ENCODE peak calls at places on chromosomes 1 and 21, in seven cellular contexts. U is tibial artery, K is mesendoderm, H is HFF-Myc, I is amniotic stem cell, D is activated T-helper 1 cell treated with Interleukin-2 at 50 U/mL for 16 hours, J is SHP77. Z is an unnamed sample.

GRCh38 chr1:9576903-9577302 is 11.8 kb upstream of the TMEM201 start:
- DNase-seq in H (no peak), U (no peak), D (no peak), J (no peak), K (no peak), I (no peak), Z (no peak)

GRCh38 chr1:93680121-93681094 is 1.2 kb downstream of the BCAR3 start:
- DNase-seq in K (peak; percentile 96), J (peak; percentile 57), D (no peak), H (peak; percentile 68), U (peak; percentile 90), I (peak; percentile 85), Z (peak; percentile 86)

GRCh38 chr1:60825593-60825992 is 256.8 kb upstream of the NFIA start:
- DNase-seq in U (no peak), K (peak; percentile 27), I (no peak), J (no peak), D (no peak), H (no peak), Z (no peak)

GRCh38 chr21:33947451-33948095 is 32.0 kb upstream of the ATP5PO start:
- DNase-seq in U (peak; percentile 89), H (peak; percentile 96), J (peak; percentile 72), I (peak; percentile 96), D (peak; percentile 76), K (peak; percentile 99), Z (peak; percentile 73)

GRCh38 chr1:4076346-4076745 is 176.3 kb upstream of the C1orf174 start:
- DNase-seq in K (no peak), D (no peak), H (no peak), I (no peak), U (peak; percentile 45), J (no peak), Z (no peak)

GRCh38 chr21:34813266-34813886 is 144.6 kb downstream of the CLIC6 start:
- DNase-seq in K (no peak), U (no peak), J (no peak), H (no peak), D (no peak), I (no peak), Z (no peak)

GRCh38 chr1:117671781-117672501 is 66.1 kb downstream of the TENT5C start:
- DNase-seq in J (no peak), I (no peak), H (no peak), K (peak; percentile 56), U (peak; percentile 75), D (no peak), Z (no peak)

GRCh38 chr1:86200901-86201300 is 44.3 kb upstream of the COL24A1 start:
- DNase-seq in J (no peak), H (no peak), K (no peak), D (no peak), U (no peak), I (no peak), Z (no peak)

GRCh38 chr1:39173995-39174380 is 30.5 kb upstream of the MACF1 start:
- DNase-seq in H (no peak), D (no peak), U (no peak), K (no peak), J (no peak), I (no peak), Z (no peak)

GRCh38 chr1:153447498-153448170 is 12.8 kb downstream of the S100A7 start:
- DNase-seq in D (no peak), U (no peak), I (no peak), J (no peak), H (peak; percentile 66), K (no peak), Z (no peak)

GRCh38 chr1:32068891-32069590 is 3.7 kb upstream of the TMEM39B start:
- DNase-seq in K (peak; percentile 50), D (no peak), J (no peak), I (no peak), H (no peak), U (no peak), Z (no peak)

GRCh38 chr1:85330206-85330605 is 53.8 kb upstream of the BCL10 start:
- DNase-seq in K (peak; percentile 86), U (no peak), D (no peak), J (no peak), H (peak; percentile 84), I (no peak), Z (no peak)

GRCh38 chr1:91809267-91809666 is 76.7 kb downstream of the TGFBR3 start:
- DNase-seq in H (no peak), U (no peak), I (no peak), K (no peak), J (no peak), D (no peak), Z (no peak)

GRCh38 chr1:162670928-162671663 is 38.8 kb downstream of the DDR2 start:
- DNase-seq in J (no peak), H (no peak), U (no peak), I (peak; percentile 19), K (no peak), D (no peak), Z (no peak)

GRCh38 chr1:101288491-101288944 is 51.7 kb downstream of the S1PR1 start:
- DNase-seq in H (peak; percentile 85), I (peak; percentile 83), K (peak; percentile 61), J (peak; percentile 46), D (peak; percentile 41), U (peak; percentile 69), Z (peak; percentile 58)

GRCh38 chr1:83531910-83532309 is 467.0 kb downstream of the TTLL7 start:
- DNase-seq in U (no peak), K (no peak), H (no peak), J (no peak), I (no peak), D (no peak), Z (no peak)

GRCh38 chr1:38235705-38236104 is 189.1 kb upstream of the POU3F1 start:
- DNase-seq in I (peak; percentile 47), U (no peak), K (no peak), D (no peak), J (no peak), H (peak; percentile 7), Z (no peak)

GRCh38 chr1:96487404-96487803 is 234.2 kb upstream of the PTBP2 start:
- DNase-seq in U (no peak), D (no peak), K (no peak), J (no peak), H (no peak), I (no peak), Z (no peak)

GRCh38 chr1:153375511-153375910 is at the start of gene S100A12:
- DNase-seq in K (no peak), J (no peak), H (peak; percentile 17), D (no peak), I (no peak), U (peak; percentile 15), Z (no peak)

GRCh38 chr1:178057863-178058576 is 35.9 kb upstream of the RASAL2 start:
- DNase-seq in I (no peak), D (no peak), U (no peak), H (no peak), K (peak; percentile 66), J (no peak), Z (no peak)

GRCh38 chr1:15026114-15026483 is 127.4 kb upstream of the TMEM51 start:
- DNase-seq in D (no peak), K (no peak), U (no peak), I (no peak), J (no peak), H (no peak), Z (no peak)

GRCh38 chr1:10737268-10737624 is 59.2 kb downstream of the CASZ1 start:
- DNase-seq in J (peak; percentile 14), H (no peak), D (no peak), I (no peak), U (no peak), K (no peak), Z (no peak)

GRCh38 chr1:244231572-244232315 is 180.7 kb downstream of the ZBTB18 start:
- DNase-seq in I (no peak), U (no peak), K (no peak), H (no peak), D (no peak), J (peak; percentile 91), Z (no peak)

GRCh38 chr1:8660455-8660854 is 157.0 kb downstream of the RERE start:
- DNase-seq in D (no peak), J (peak; percentile 15), I (peak; percentile 81), U (peak; percentile 76), K (no peak), H (peak; percentile 67), Z (no peak)

GRCh38 chr1:78493456-78493855 is 2.7 kb downstream of the PTGFR start:
- DNase-seq in U (no peak), I (no peak), D (no peak), H (no peak), J (no peak), K (no peak), Z (no peak)

GRCh38 chr1:210586785-210587184 is 258.1 kb downstream of the HHAT start:
- DNase-seq in I (no peak), H (no peak), J (no peak), D (no peak), K (no peak), U (no peak), Z (no peak)

GRCh38 chr1:61604684-61605083 is 120.3 kb downstream of the TM2D1 start:
- DNase-seq in U (no peak), J (no peak), D (no peak), I (no peak), K (no peak), H (no peak), Z (no peak)

GRCh38 chr1:228095938-228096337 is 7.2 kb downstream of the C1orf35 start:
- DNase-seq in K (no peak), H (no peak), J (no peak), I (no peak), D (no peak), U (peak; percentile 56), Z (no peak)

GRCh38 chr1:17516303-17517214 is 22.9 kb upstream of the ARHGEF10L start:
- DNase-seq in K (peak; percentile 47), H (no peak), J (no peak), U (no peak), D (no peak), I (no peak), Z (no peak)

GRCh38 chr1:181396171-181396670 is 87.1 kb upstream of the CACNA1E start:
- DNase-seq in K (no peak), H (no peak), D (peak; percentile 28), I (no peak), J (no peak), U (no peak), Z (no peak)

GRCh38 chr1:45557422-45557944 is 6.9 kb downstream of the AKR1A1 start:
- DNase-seq in I (no peak), K (no peak), H (no peak), D (no peak), J (no peak), U (no peak), Z (no peak)

GRCh38 chr21:39529026-39529425 is 77.3 kb downstream of the SH3BGR start:
- DNase-seq in I (no peak), K (peak; percentile 26), D (no peak), J (no peak), H (no peak), U (no peak), Z (no peak)

GRCh38 chr1:7247683-7248401 is 462.6 kb downstream of the CAMTA1 start:
- DNase-seq in H (no peak), U (no peak), I (no peak), K (no peak), J (no peak), D (no peak), Z (no peak)

GRCh38 chr1:219492676-219493075 is 120.2 kb downstream of the ZC3H11B start:
- DNase-seq in I (no peak), H (no peak), K (no peak), D (no peak), J (no peak), U (no peak), Z (no peak)

GRCh38 chr1:78606274-78606673 is 14.0 kb upstream of the IFI44L start:
- DNase-seq in K (no peak), D (no peak), I (no peak), H (no peak), U (no peak), J (no peak), Z (no peak)

GRCh38 chr21:41068411-41069304 is 99.3 kb upstream of the BACE2 start:
- DNase-seq in J (peak; percentile 89), K (peak; percentile 88), U (peak; percentile 78), I (peak; percentile 65), D (peak; percentile 25), H (peak; percentile 6), Z (peak; percentile 80)

GRCh38 chr1:170660281-170660713 is 3.6 kb upstream of the PRRX1 start:
- DNase-seq in H (no peak), J (no peak), D (no peak), K (peak; percentile 58), I (no peak), U (no peak), Z (no peak)

GRCh38 chr1:214551436-214552173 is at the start of gene PTPN14:
- DNase-seq in U (peak; percentile 93), H (peak; percentile 72), K (peak; percentile 99), D (no peak), J (no peak), I (peak; percentile 98), Z (peak; percentile 78)

Z was measured in GM20000.